ENCODE peak calls at places on chromosomes 5 and 9, in five cellular contexts. W is astrocyte, N is endothelial cell of umbilical vein, E is IMR-90, X is adipocyte. Z is an unnamed sample.

GRCh38 chr9:110599468-110599867 is 19.9 kb upstream of the SVEP1 start:
- DNase-seq in W (no peak), N (no peak), X (peak), E (peak), Z (no peak)

GRCh38 chr5:139335811-139336210 is 5.8 kb upstream of the PAIP2 start:
- DNase-seq in X (peak), E (no peak), N (no peak), W (no peak), Z (no peak)

GRCh38 chr5:90408571-90409317 is 812 bp downstream of the CETN3 start:
- DNase-seq in W (no peak), E (no peak), N (no peak), X (no peak), Z (no peak)

GRCh38 chr5:94620257-94620656 is 1.8 kb downstream of the SLF1 start:
- DNase-seq in N (no peak), E (no peak), W (no peak), X (no peak), Z (no peak)

GRCh38 chr9:69176446-69177135 is 2.5 kb downstream of the TJP2 start:
- DNase-seq in E (no peak), N (no peak), W (no peak), X (no peak), Z (no peak)

GRCh38 chr5:140312067-140312790 is 9.3 kb upstream of the PFDN1 start:
- DNase-seq in N (peak), E (peak), X (peak), W (peak), Z (no peak)

GRCh38 chr9:86413966-86414880 is 60.0 kb upstream of the TUT7 start:
- DNase-seq in N (peak), E (peak), X (peak), W (peak), Z (no peak)

GRCh38 chr9:110319781-110320180 is 17.9 kb downstream of the TXNDC8 start:
- DNase-seq in X (no peak), N (no peak), W (no peak), E (no peak), Z (no peak)

GRCh38 chr5:137305971-137306592 is 193.0 kb downstream of the SPOCK1 start:
- DNase-seq in N (no peak), E (no peak), X (no peak), W (no peak), Z (no peak)

GRCh38 chr5:79236364-79236969 is 536 bp downstream of the JMY start:
- DNase-seq in X (peak), N (no peak), W (peak), E (peak), Z (peak)

GRCh38 chr5:172854958-172855357 is 20.9 kb downstream of the ERGIC1 start:
- DNase-seq in E (no peak), X (no peak), W (no peak), N (no peak), Z (peak)

GRCh38 chr5:178413992-178414391 is 176.2 kb downstream of the COL23A1 start:
- DNase-seq in N (no peak), W (no peak), E (no peak), X (no peak), Z (peak)

GRCh38 chr9:132160802-132161742 is 786 bp upstream of the NTNG2 start:
- DNase-seq in E (peak), W (peak), X (peak), N (peak), Z (no peak)

GRCh38 chr5:6827815-6828214 is 114.6 kb downstream of the TENT4A start:
- DNase-seq in N (no peak), W (no peak), X (no peak), E (no peak), Z (no peak)

GRCh38 chr5:114858964-114859363 is 310.7 kb downstream of the TRIM36 start:
- DNase-seq in W (no peak), N (no peak), X (no peak), E (no peak), Z (no peak)

GRCh38 chr5:74040065-74040551 is 414.1 kb downstream of the ARHGEF28 start:
- DNase-seq in N (no peak), X (peak), W (peak), E (peak), Z (no peak)

GRCh38 chr9:124262596-124263045 is 4.9 kb downstream of the NEK6 start:
- DNase-seq in W (peak), E (peak), X (peak), N (no peak), Z (no peak)

GRCh38 chr9:113620377-113621161 is 157.0 kb downstream of the RGS3 start:
- DNase-seq in N (peak), W (peak), E (peak), X (peak), Z (peak)

GRCh38 chr5:63205976-63206375 is 627.4 kb downstream of the LRRC70 start:
- DNase-seq in N (no peak), E (no peak), X (no peak), W (no peak), Z (no peak)

GRCh38 chr9:108512426-108513173 is 343.2 kb downstream of the ACTL7B start:
- DNase-seq in N (no peak), W (no peak), X (peak), E (peak), Z (no peak)

DNA sequence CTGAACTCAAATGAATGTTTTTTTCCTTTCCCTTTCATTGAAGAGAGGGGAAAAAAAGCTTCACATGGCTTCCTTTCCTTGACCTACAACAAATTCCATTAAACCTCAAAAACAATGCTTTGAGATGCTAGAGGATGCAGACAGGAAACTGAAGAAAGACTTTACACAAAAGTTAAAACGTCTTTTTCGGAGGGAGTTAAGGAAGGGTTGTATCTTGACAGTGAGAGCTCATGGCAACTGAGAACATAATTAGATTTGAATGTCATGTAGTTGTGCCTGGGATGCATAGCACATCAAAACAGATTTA is 66.4 kb downstream of the EBF1 start:
- DNase-seq in E (no peak), N (peak), W (no peak), X (no peak), Z (no peak)
- H3K9ac ChIP-seq in E (no peak), N (no peak), W (no peak), X (peak), Z (no peak)

GRCh38 chr5:132421442-132421841 is 51.9 kb downstream of the SLC22A5 start:
- DNase-seq in W (no peak), N (no peak), E (no peak), X (no peak), Z (no peak)
- H3K4me3 ChIP-seq in W (no peak), N (no peak), E (no peak), X (no peak), Z (no peak)

GRCh38 chr5:159424123-159424522 is 93.8 kb upstream of the IL12B start:
- DNase-seq in X (no peak), E (no peak), W (no peak), N (no peak), Z (no peak)

GRCh38 chr5:159426694-159427093 is 96.4 kb upstream of the IL12B start:
- DNase-seq in N (no peak), E (no peak), W (no peak), X (no peak), Z (no peak)

GRCh38 chr5:159422371-159422770 is 92.1 kb upstream of the IL12B start:
- DNase-seq in E (peak), W (peak), X (peak), N (no peak), Z (no peak)

GRCh38 chr5:159430361-159431018 is 100.2 kb upstream of the IL12B start:
- DNase-seq in X (peak), E (no peak), N (no peak), W (no peak), Z (no peak)

GRCh38 chr5:159427180-159428012 is 97.1 kb upstream of the IL12B start:
- DNase-seq in N (no peak), E (no peak), W (no peak), X (no peak), Z (no peak)
- H3K9ac ChIP-seq in N (no peak), E (no peak), W (no peak), X (no peak), Z (no peak)

GRCh38 chr5:39815701-39816100 is 390.9 kb upstream of the DAB2 start:
- DNase-seq in W (no peak), X (peak), N (no peak), E (no peak), Z (no peak)

GRCh38 chr5:39816111-39816834 is 391.5 kb upstream of the DAB2 start:
- DNase-seq in E (no peak), W (no peak), X (no peak), N (no peak), Z (no peak)

GRCh38 chr5:39811381-39811780 is 386.6 kb upstream of the DAB2 start:
- DNase-seq in E (no peak), X (no peak), N (no peak), W (no peak), Z (no peak)
- H3K4me3 ChIP-seq in E (no peak), X (no peak), N (no peak), W (no peak), Z (no peak)

GRCh38 chr5:154610321-154611154 is 132.5 kb upstream of the HAND1 start:
- DNase-seq in N (peak), W (peak), E (peak), X (peak), Z (peak)
- H3K9ac ChIP-seq in N (no peak), W (no peak), E (no peak), X (peak), Z (no peak)

GRCh38 chr9:134631881-134632280 is 9.7 kb upstream of the COL5A1 start:
- DNase-seq in W (no peak), N (no peak), E (no peak), X (no peak), Z (peak)

GRCh38 chr9:134629586-134630392 is 11.8 kb upstream of the COL5A1 start:
- DNase-seq in W (no peak), X (no peak), N (no peak), E (no peak), Z (peak)

GRCh38 chr9:134630861-134631260 is 10.7 kb upstream of the COL5A1 start:
- DNase-seq in X (no peak), W (no peak), N (no peak), E (no peak), Z (no peak)

GRCh38 chr9:134629061-134629585 is 12.5 kb upstream of the COL5A1 start:
- DNase-seq in E (no peak), X (no peak), W (no peak), N (no peak), Z (peak)

GRCh38 chr9:134630393-134630790 is 11.2 kb upstream of the COL5A1 start:
- DNase-seq in X (no peak), N (no peak), W (no peak), E (no peak), Z (peak)
- H3K4me3 ChIP-seq in X (no peak), N (no peak), W (no peak), E (no peak), Z (no peak)